ENCODE peak calls at places on chromosomes 5 and 9, in nine cellular contexts. U is EH, J is NCI-H460, Q is dermis microvascular lymphatic vessel endothelial cell, O is hippocampal formation, R is RPMI7951, Y is retina, I is NCI-H774, L is iPS DF 19.7. G is an unnamed sample.

GRCh38 chr5:173228639-173229380 is 6.2 kb downstream of the NKX2-5 start:
- DNase-seq in Y (peak), J (no peak), O (no peak), U (no peak), I (no peak), L (no peak), Q (no peak), R (peak), G (no peak)

GRCh38 chr5:157464518-157465171 is 4.6 kb downstream of the NIPAL4 start:
- DNase-seq in L (no peak), J (peak), Y (no peak), Q (no peak), O (no peak), U (peak), R (peak), I (no peak), G (no peak)

GRCh38 chr9:131670247-131670681 is 69.6 kb downstream of the RAPGEF1 start:
- DNase-seq in R (no peak), L (no peak), O (no peak), Q (no peak), U (no peak), Y (no peak), I (no peak), J (no peak), G (no peak)

GRCh38 chr5:103016167-103016566 is 103.8 kb downstream of the GIN1 start:
- DNase-seq in U (no peak), J (no peak), O (no peak), L (no peak), Y (no peak), I (no peak), R (no peak), Q (no peak), G (no peak)

GRCh38 chr5:60520451-60521210 is 179.3 kb downstream of the DEPDC1B start:
- DNase-seq in I (no peak), R (no peak), Q (no peak), U (no peak), L (no peak), O (no peak), Y (no peak), J (peak), G (no peak)

GRCh38 chr5:51382759-51383493 is at the start of gene ISL1:
- DNase-seq in J (no peak), Q (peak), O (no peak), U (peak), L (no peak), I (peak), Y (peak), R (peak), G (peak)

GRCh38 chr9:4339783-4340335 is 40.0 kb upstream of the GLIS3 start:
- DNase-seq in O (no peak), Y (no peak), U (peak), Q (no peak), R (peak), L (no peak), I (no peak), J (no peak), G (no peak)

GRCh38 chr5:163712011-163712410 is 206.6 kb downstream of the MAT2B start:
- DNase-seq in U (peak), R (peak), O (no peak), I (no peak), Q (no peak), J (no peak), L (no peak), Y (no peak), G (no peak)

GRCh38 chr9:89171693-89172092 is 6.9 kb downstream of the SHC3 start:
- DNase-seq in J (no peak), Q (no peak), R (no peak), O (no peak), Y (no peak), I (no peak), L (no peak), U (peak), G (no peak)

GRCh38 chr9:35164711-35165110 is 2.9 kb downstream of the UNC13B start:
- DNase-seq in Q (no peak), J (no peak), O (no peak), I (no peak), Y (no peak), L (no peak), R (peak), U (peak), G (no peak)

GRCh38 chr9:18849186-18849724 is 183.8 kb downstream of the SAXO1 start:
- DNase-seq in U (no peak), L (no peak), I (no peak), O (no peak), R (no peak), Q (peak), J (no peak), Y (no peak), G (no peak)

GRCh38 chr5:124742983-124743533 is 3.4 kb downstream of the ZNF608 start:
- DNase-seq in Q (no peak), Y (peak), L (no peak), O (no peak), I (no peak), J (no peak), U (peak), R (peak), G (no peak)

GRCh38 chr5:142839711-142840441 is 69.7 kb downstream of the ARHGAP26 start:
- DNase-seq in Y (no peak), O (no peak), Q (no peak), I (no peak), J (no peak), L (no peak), U (no peak), R (no peak), G (no peak)

GRCh38 chr9:94909250-94909894 is 182.9 kb downstream of the AOPEP start:
- DNase-seq in L (no peak), Y (no peak), U (no peak), I (no peak), J (peak), R (peak), Q (no peak), O (no peak), G (no peak)

GRCh38 chr9:110750272-110750671 is 81.7 kb downstream of the MUSK start:
- DNase-seq in R (peak), L (no peak), Q (no peak), U (no peak), Y (no peak), O (no peak), J (no peak), I (no peak), G (no peak)

GRCh38 chr9:35903049-35903448 is 3.0 kb upstream of the HRCT1 start:
- DNase-seq in Y (peak), R (peak), U (peak), J (no peak), O (no peak), I (peak), Q (peak), L (no peak), G (peak)

GRCh38 chr9:13778486-13779110 is 499.1 kb upstream of the MPDZ start:
- DNase-seq in J (no peak), O (no peak), I (no peak), L (no peak), Y (peak), Q (no peak), U (no peak), R (no peak), G (no peak)

GRCh38 chr5:176469293-176469692 is 21.1 kb downstream of the FAF2 start:
- DNase-seq in R (no peak), I (no peak), O (no peak), U (no peak), Q (no peak), L (no peak), J (no peak), Y (no peak), G (no peak)

GRCh38 chr9:124354364-124355031 is 60.7 kb downstream of the PSMB7 start:
- DNase-seq in J (no peak), O (no peak), L (no peak), U (no peak), Y (no peak), I (no peak), R (no peak), Q (no peak), G (no peak)

GRCh38 chr5:147303976-147304375 is 69.2 kb downstream of the STK32A start:
- DNase-seq in Y (no peak), Q (no peak), U (peak), I (no peak), O (no peak), L (no peak), J (no peak), R (peak), G (no peak)

GRCh38 chr5:11247224-11247623 is 486.2 kb upstream of the DAP start:
- DNase-seq in U (no peak), R (no peak), Q (no peak), Y (no peak), J (no peak), O (no peak), I (no peak), L (no peak), G (no peak)

GRCh38 chr9:106758911-106759310 is 104.1 kb upstream of the ZNF462 start:
- DNase-seq in Y (no peak), J (no peak), Q (no peak), I (no peak), O (no peak), L (no peak), U (no peak), R (peak), G (no peak)

GRCh38 chr9:4299006-4299795 is 667 bp downstream of the GLIS3 start:
- DNase-seq in J (no peak), O (no peak), Q (peak), R (peak), U (peak), I (no peak), L (no peak), Y (peak), G (no peak)

GRCh38 chr9:3261484-3261883 is 264.3 kb downstream of the RFX3 start:
- DNase-seq in R (no peak), J (no peak), O (no peak), I (no peak), U (no peak), L (no peak), Y (no peak), Q (no peak), G (no peak)

GRCh38 chr5:147805030-147805454 is 22.5 kb upstream of the JAKMIP2 start:
- DNase-seq in J (no peak), L (no peak), R (no peak), O (no peak), Y (no peak), Q (no peak), I (no peak), U (no peak), G (no peak)

GRCh38 chr5:107826311-107827000 is 155.7 kb upstream of the EFNA5 start:
- DNase-seq in Q (no peak), O (no peak), U (no peak), L (peak), I (no peak), J (no peak), Y (no peak), R (no peak), G (no peak)

GRCh38 chr5:60333103-60333502 is 366.9 kb downstream of the DEPDC1B start:
- DNase-seq in U (peak), L (no peak), I (no peak), Y (no peak), J (no peak), O (no peak), R (peak), Q (no peak), G (no peak)

GRCh38 chr5:10594591-10595210 is 30.8 kb downstream of the ANKRD33B start:
- DNase-seq in O (no peak), J (no peak), Y (no peak), Q (no peak), L (no peak), R (no peak), I (no peak), U (peak), G (no peak)

GRCh38 chr5:89847743-89848142 is 561.8 kb downstream of the CETN3 start:
- DNase-seq in Q (no peak), J (no peak), R (no peak), I (no peak), O (no peak), U (no peak), L (no peak), Y (no peak), G (no peak)

GRCh38 chr9:13352451-13352979 is 73.0 kb upstream of the MPDZ start:
- DNase-seq in Q (no peak), U (no peak), O (no peak), L (no peak), I (no peak), Y (no peak), R (no peak), J (no peak), G (no peak)

GRCh38 chr9:121609845-121610637 is 41.4 kb upstream of the DAB2IP start:
- DNase-seq in R (peak), Q (peak), Y (no peak), I (no peak), O (no peak), L (no peak), U (peak), J (no peak), G (no peak)

GRCh38 chr9:88396836-88397577 is 8.8 kb downstream of the SPIN1 start:
- DNase-seq in Q (no peak), Y (no peak), I (no peak), R (no peak), L (no peak), U (peak), O (no peak), J (no peak), G (no peak)

GRCh38 chr5:90201923-90202322 is 207.6 kb downstream of the CETN3 start:
- DNase-seq in L (no peak), O (no peak), I (no peak), Q (no peak), R (peak), J (no peak), U (no peak), Y (no peak), G (no peak)

GRCh38 chr5:82356808-82357671 is 78.9 kb upstream of the RPS23 start:
- DNase-seq in R (peak), L (no peak), U (peak), I (no peak), Y (no peak), O (no peak), Q (peak), J (no peak), G (no peak)